ENCODE peak calls at places on chromosomes 16 and 17, in five cellular contexts. W is tibial artery; H is left lung; O is CD8-positive, alpha-beta T cell; G is body of pancreas. I is an unnamed sample.

GRCh38 chr16:84535408-84535807 is 30.9 kb upstream of the MEAK7 start:
- DNase-seq in W (no peak), G (no peak), H (no peak), O (no peak), I (no peak)

GRCh38 chr17:59383893-59384292 is 52.4 kb downstream of the YPEL2 start:
- DNase-seq in H (no peak), G (no peak), O (no peak), W (no peak), I (no peak)

GRCh38 chr16:72989203-72989991 is 58.5 kb downstream of the ZFHX3 start:
- DNase-seq in H (no peak), G (peak; percentile 53), O (no peak), W (peak; percentile 58), I (peak; percentile 93)

GRCh38 chr16:1154291-1154886 is 1.5 kb downstream of the CACNA1H start:
- DNase-seq in G (no peak), H (no peak), W (peak; percentile 41), O (no peak), I (no peak)

GRCh38 chr16:3846595-3847091 is 33.9 kb downstream of the CREBBP start:
- DNase-seq in H (no peak), W (no peak), O (no peak), G (no peak), I (no peak)

GRCh38 chr17:73089918-73090317 is 2.6 kb downstream of the SLC39A11 start:
- DNase-seq in O (no peak), W (no peak), G (peak; percentile 16), H (no peak), I (no peak)

GRCh38 chr17:80698297-80698696 is 153.7 kb downstream of the RPTOR start:
- DNase-seq in W (no peak), O (no peak), H (no peak), G (no peak), I (no peak)

GRCh38 chr17:80479246-80479566 is 2.8 kb upstream of the NPTX1 start:
- DNase-seq in G (no peak), W (no peak), H (peak; percentile 38), O (no peak), I (no peak)

GRCh38 chr17:21295036-21295952 is 10.8 kb downstream of the MAP2K3 start:
- DNase-seq in O (no peak), W (no peak), H (peak; percentile 84), G (peak; percentile 80), I (no peak)

GRCh38 chr17:57669671-57670529 is 75.2 kb downstream of the CCDC182 start:
- DNase-seq in O (no peak), W (no peak), G (no peak), H (no peak), I (no peak)

GRCh38 chr17:82331345-82331939 is 2.1 kb downstream of the SECTM1 start:
- DNase-seq in W (no peak), H (peak; percentile 75), G (no peak), O (no peak), I (no peak)

GRCh38 chr17:50289268-50289667 is 15.0 kb downstream of the TMEM92 start:
- DNase-seq in G (no peak), O (no peak), W (peak; percentile 62), H (no peak), I (peak; percentile 72)

GRCh38 chr17:7215652-7216139 is 3.9 kb downstream of the DLG4 start:
- DNase-seq in G (no peak), O (no peak), H (no peak), W (no peak), I (no peak)

GRCh38 chr17:48175692-48176450 is 68.3 kb downstream of the SNX11 start:
- DNase-seq in G (no peak), W (no peak), H (no peak), O (no peak), I (peak; percentile 38)

GRCh38 chr17:21031756-21032396 is 10.9 kb downstream of the USP22 start:
- DNase-seq in G (no peak), H (no peak), W (no peak), O (no peak), I (no peak)

GRCh38 chr16:88963583-88963982 is 13.4 kb downstream of the CBFA2T3 start:
- DNase-seq in G (no peak), W (no peak), H (peak; percentile 45), O (no peak), I (no peak)

GRCh38 chr16:66588981-66589713 is 9.9 kb downstream of the CMTM2 start:
- DNase-seq in G (peak; percentile 51), W (peak; percentile 51), O (peak; percentile 45), H (peak; percentile 84), I (peak; percentile 43)

GRCh38 chr17:73064084-73064938 is 28.2 kb downstream of the SLC39A11 start:
- DNase-seq in G (peak; percentile 23), W (peak; percentile 45), O (no peak), H (no peak), I (no peak)

GRCh38 chr17:8121531-8122390 is 2.1 kb downstream of the HES7 start:
- DNase-seq in H (peak; percentile 85), W (no peak), O (no peak), G (no peak), I (peak; percentile 45)

GRCh38 chr17:51154176-51154575 is 817 bp downstream of the NME1 start:
- DNase-seq in G (no peak), H (no peak), O (no peak), W (no peak), I (no peak)

GRCh38 chr17:27247071-27247957 is 46.6 kb upstream of the WSB1 start:
- DNase-seq in W (peak; percentile 78), G (peak; percentile 87), O (no peak), H (no peak), I (peak; percentile 40)

GRCh38 chr16:46857261-46857962 is 26.4 kb upstream of the C16orf87 start:
- DNase-seq in G (peak; percentile 67), H (no peak), O (no peak), W (no peak), I (peak; percentile 61)

GRCh38 chr16:21167360-21167759 is 8.9 kb downstream of the LDAF1 start:
- DNase-seq in H (no peak), G (no peak), O (no peak), W (no peak), I (peak; percentile 60)

GRCh38 chr16:21169249-21169981 is 10.9 kb downstream of the LDAF1 start:
- DNase-seq in H (no peak), W (no peak), G (no peak), O (no peak), I (peak; percentile 50)

GRCh38 chr16:21164521-21165168 is 6.2 kb downstream of the LDAF1 start:
- DNase-seq in G (no peak), W (no peak), H (no peak), O (no peak), I (no peak)

GRCh38 chr16:21166561-21166961 is 8.1 kb downstream of the LDAF1 start:
- DNase-seq in O (no peak), W (no peak), G (no peak), H (no peak), I (no peak)

GRCh38 chr16:21167929-21168602 is 9.6 kb downstream of the LDAF1 start:
- DNase-seq in W (no peak), G (no peak), H (no peak), O (no peak), I (no peak)
- TF ChIP-seq CTCF in W (no peak), G (no peak), H (no peak), O (no peak), I (no peak)

DNA sequence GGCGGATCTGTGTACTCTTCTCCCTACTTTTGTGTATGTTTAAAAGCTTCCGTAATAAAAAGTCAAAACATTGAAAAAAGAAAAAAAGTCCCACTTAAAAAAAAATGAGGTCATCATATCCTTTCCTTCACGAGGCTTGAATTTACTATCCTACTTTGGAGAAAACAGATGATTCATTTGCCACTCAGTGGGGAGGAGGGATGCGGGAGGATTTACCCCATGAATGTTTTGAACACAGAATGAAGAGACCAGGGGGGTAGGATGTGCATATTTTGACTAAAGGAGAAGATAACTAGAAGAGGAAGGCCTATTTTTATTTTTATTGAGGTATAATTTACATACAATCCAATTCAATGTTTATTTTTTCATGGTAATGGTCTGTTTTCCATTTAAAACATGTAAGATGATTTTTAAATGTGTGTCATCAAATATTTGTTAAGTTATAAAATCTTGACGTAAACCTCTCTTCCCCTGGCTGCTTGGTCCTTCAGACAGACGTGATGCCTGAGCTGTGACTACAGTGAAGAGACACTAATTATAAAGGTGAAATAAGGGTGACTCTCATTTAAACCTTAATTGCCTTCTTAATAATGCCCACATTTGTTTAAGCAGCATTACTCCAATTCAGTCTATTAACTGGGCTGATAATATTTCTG is 135.4 kb upstream of the AXIN2 start:
- DNase-seq in O (no peak), H (no peak), W (no peak), G (no peak), I (peak; percentile 41)
- H3K4me3 ChIP-seq in O (no peak overlapping the region), H (no peak overlapping the region), W (no peak overlapping the region), G (no peak overlapping the region), I (no peak overlapping the region)

GRCh38 chr17:75878174-75878998 is at the start of gene TRIM47:
- DNase-seq in H (peak; percentile 91), G (peak; percentile 66), W (peak; percentile 69), O (no peak), I (peak; percentile 72)

GRCh38 chr17:75876190-75876937 is 2.0 kb downstream of the TRIM47 start:
- DNase-seq in H (no peak), G (peak; percentile 88), W (no peak), O (peak; percentile 41), I (no peak)

GRCh38 chr17:75875940-75876189 is 2.5 kb downstream of the TRIM47 start:
- DNase-seq in G (peak; percentile 67), O (no peak), H (peak; percentile 89), W (peak; percentile 49), I (no peak)

GRCh38 chr17:75877752-75878173 is 618 bp downstream of the TRIM47 start:
- DNase-seq in G (peak; percentile 82), H (peak; percentile 95), W (peak; percentile 61), O (peak; percentile 44), I (peak; percentile 64)

GRCh38 chr17:75876938-75877751 is 1.2 kb downstream of the TRIM47 start:
- DNase-seq in G (peak; percentile 90), W (peak; percentile 98), H (peak; percentile 91), O (no peak), I (peak; percentile 98)
- TF ChIP-seq CTCF in G (no peak), W (no peak), H (no peak), O (no peak), I (peak; percentile 23)

GRCh38 chr17:33463887-33464286 is 170.8 kb upstream of the ASIC2 start:
- DNase-seq in W (no peak), H (no peak), O (no peak), G (no peak), I (no peak)
- H3K4me3 ChIP-seq in W (no peak overlapping the region), H (no peak overlapping the region), O (no peak overlapping the region), G (no peak overlapping the region), I (no peak overlapping the region)